ENCODE peak calls at places on chromosome 22, in five cellular contexts. One of them, this sample, is unnamed.

GRCh38 chr22:35085621-35086020 is 19.7 kb downstream of the ISX start:
- DNase-seq in NCI-H1048: no peak
- DNase-seq in activated CD8-positive, alpha-beta memory T cell treated with anti-CD3 and anti-CD28 coated beads, Interleukin-2, amount 50 U/mL, for 4 hours: no peak
- DNase-seq in HS-27A: no peak
- DNase-seq in A549: no peak
- DNase-seq in this sample: peak

GRCh38 chr22:44628856-44629255 is 73.1 kb upstream of the PRR5 start:
- DNase-seq in A549: no peak
- DNase-seq in HS-27A: no peak
- DNase-seq in NCI-H1048: no peak
- DNase-seq in activated CD8-positive, alpha-beta memory T cell treated with anti-CD3 and anti-CD28 coated beads, Interleukin-2, amount 50 U/mL, for 4 hours: no peak
- DNase-seq in this sample: no peak

GRCh38 chr22:23273445-23274145 is 93.3 kb downstream of the BCR start:
- DNase-seq in NCI-H1048: no peak
- DNase-seq in A549: no peak
- DNase-seq in HS-27A: no peak
- DNase-seq in activated CD8-positive, alpha-beta memory T cell treated with anti-CD3 and anti-CD28 coated beads, Interleukin-2, amount 50 U/mL, for 4 hours: no peak
- DNase-seq in this sample: no peak

GRCh38 chr22:38513063-38513462 is 7.0 kb upstream of the DDX17 start:
- DNase-seq in HS-27A: no peak
- DNase-seq in NCI-H1048: no peak
- DNase-seq in activated CD8-positive, alpha-beta memory T cell treated with anti-CD3 and anti-CD28 coated beads, Interleukin-2, amount 50 U/mL, for 4 hours: peak
- DNase-seq in A549: no peak
- DNase-seq in this sample: no peak

GRCh38 chr22:38833061-38833460 is 10.8 kb downstream of the NPTXR start:
- DNase-seq in HS-27A: no peak
- DNase-seq in NCI-H1048: no peak
- DNase-seq in activated CD8-positive, alpha-beta memory T cell treated with anti-CD3 and anti-CD28 coated beads, Interleukin-2, amount 50 U/mL, for 4 hours: no peak
- DNase-seq in A549: no peak
- DNase-seq in this sample: no peak

GRCh38 chr22:24208012-24208749 is 26.9 kb downstream of the SUSD2 start:
- DNase-seq in activated CD8-positive, alpha-beta memory T cell treated with anti-CD3 and anti-CD28 coated beads, Interleukin-2, amount 50 U/mL, for 4 hours: no peak
- DNase-seq in NCI-H1048: no peak
- DNase-seq in HS-27A: peak
- DNase-seq in A549: peak
- DNase-seq in this sample: peak

GRCh38 chr22:30809086-30809485 is 114.4 kb downstream of the OSBP2 start:
- DNase-seq in HS-27A: no peak
- DNase-seq in A549: no peak
- DNase-seq in activated CD8-positive, alpha-beta memory T cell treated with anti-CD3 and anti-CD28 coated beads, Interleukin-2, amount 50 U/mL, for 4 hours: no peak
- DNase-seq in NCI-H1048: no peak
- DNase-seq in this sample: no peak

GRCh38 chr22:32820131-32820882 is 18.8 kb downstream of the TIMP3 start:
- DNase-seq in HS-27A: no peak
- DNase-seq in activated CD8-positive, alpha-beta memory T cell treated with anti-CD3 and anti-CD28 coated beads, Interleukin-2, amount 50 U/mL, for 4 hours: no peak
- DNase-seq in A549: no peak
- DNase-seq in NCI-H1048: no peak
- DNase-seq in this sample: no peak

This sample was measured in LNCaP clone FGC.